ENCODE peak calls at places on chromosomes 11 and 22, in five cellular contexts. One of them, this sample, is unnamed.
A peak's percentile ranks its signal among the peaks of the same experiment; 100 is the strongest.

GRCh38 chr11:12150831-12151382 is 40.5 kb downstream of the MICAL2 start:
- DNase-seq in psoas muscle: no peak
- DNase-seq in body of pancreas: no peak
- DNase-seq in OCI-LY7: no peak
- DNase-seq in foreskin fibroblast: peak; percentile 87
- DNase-seq in this sample: no peak

GRCh38 chr11:59207988-59208432 is 4.7 kb downstream of the MPEG1 start:
- DNase-seq in psoas muscle: no peak
- DNase-seq in body of pancreas: peak; percentile 60
- DNase-seq in OCI-LY7: peak; percentile 68
- DNase-seq in foreskin fibroblast: peak; percentile 74
- DNase-seq in this sample: peak; percentile 55

GRCh38 chr11:20762112-20762511 is 92.7 kb downstream of the NELL1 start:
- DNase-seq in psoas muscle: no peak
- DNase-seq in body of pancreas: no peak
- DNase-seq in OCI-LY7: no peak
- DNase-seq in foreskin fibroblast: no peak
- DNase-seq in this sample: no peak

GRCh38 chr11:3093281-3094191 is 36.3 kb upstream of the CARS1 start:
- DNase-seq in psoas muscle: peak; percentile 59
- DNase-seq in body of pancreas: no peak
- DNase-seq in OCI-LY7: no peak
- DNase-seq in foreskin fibroblast: no peak
- DNase-seq in this sample: no peak

GRCh38 chr22:27459955-27460354 is 341.6 kb downstream of the MN1 start:
- DNase-seq in psoas muscle: no peak
- DNase-seq in body of pancreas: no peak
- DNase-seq in OCI-LY7: no peak
- DNase-seq in foreskin fibroblast: no peak
- DNase-seq in this sample: no peak

GRCh38 chr11:35272391-35272821 is 133.4 kb downstream of the CD44 start:
- DNase-seq in psoas muscle: no peak
- DNase-seq in body of pancreas: no peak
- DNase-seq in OCI-LY7: no peak
- DNase-seq in foreskin fibroblast: no peak
- DNase-seq in this sample: no peak

GRCh38 chr22:43436536-43437267 is 24.9 kb downstream of the MPPED1 start:
- DNase-seq in psoas muscle: no peak
- DNase-seq in body of pancreas: no peak
- DNase-seq in OCI-LY7: no peak
- DNase-seq in foreskin fibroblast: no peak
- DNase-seq in this sample: no peak

GRCh38 chr22:26812731-26813130 is 155.3 kb downstream of the MIAT start:
- DNase-seq in psoas muscle: no peak
- DNase-seq in body of pancreas: no peak
- DNase-seq in OCI-LY7: no peak
- DNase-seq in foreskin fibroblast: no peak
- DNase-seq in this sample: no peak

GRCh38 chr11:62880803-62881578 is at the start of gene SLC3A2:
- DNase-seq in psoas muscle: peak; percentile 95
- DNase-seq in body of pancreas: peak; percentile 90
- DNase-seq in OCI-LY7: peak; percentile 89
- DNase-seq in foreskin fibroblast: peak; percentile 97
- DNase-seq in this sample: peak; percentile 56

GRCh38 chr22:21989049-21989448 is 6.5 kb upstream of the TOP3B start:
- DNase-seq in psoas muscle: no peak
- DNase-seq in body of pancreas: no peak
- DNase-seq in OCI-LY7: no peak
- DNase-seq in foreskin fibroblast: no peak
- DNase-seq in this sample: no peak

GRCh38 chr11:108224908-108225786 is 2.3 kb downstream of the ATM start:
- DNase-seq in psoas muscle: no peak
- DNase-seq in body of pancreas: no peak
- DNase-seq in OCI-LY7: peak; percentile 81
- DNase-seq in foreskin fibroblast: peak; percentile 16
- DNase-seq in this sample: no peak

GRCh38 chr11:94128171-94128745 is 383 bp upstream of the PANX1 start:
- DNase-seq in psoas muscle: no peak
- DNase-seq in body of pancreas: peak; percentile 42
- DNase-seq in OCI-LY7: peak; percentile 58
- DNase-seq in foreskin fibroblast: no peak
- DNase-seq in this sample: no peak

DNA sequence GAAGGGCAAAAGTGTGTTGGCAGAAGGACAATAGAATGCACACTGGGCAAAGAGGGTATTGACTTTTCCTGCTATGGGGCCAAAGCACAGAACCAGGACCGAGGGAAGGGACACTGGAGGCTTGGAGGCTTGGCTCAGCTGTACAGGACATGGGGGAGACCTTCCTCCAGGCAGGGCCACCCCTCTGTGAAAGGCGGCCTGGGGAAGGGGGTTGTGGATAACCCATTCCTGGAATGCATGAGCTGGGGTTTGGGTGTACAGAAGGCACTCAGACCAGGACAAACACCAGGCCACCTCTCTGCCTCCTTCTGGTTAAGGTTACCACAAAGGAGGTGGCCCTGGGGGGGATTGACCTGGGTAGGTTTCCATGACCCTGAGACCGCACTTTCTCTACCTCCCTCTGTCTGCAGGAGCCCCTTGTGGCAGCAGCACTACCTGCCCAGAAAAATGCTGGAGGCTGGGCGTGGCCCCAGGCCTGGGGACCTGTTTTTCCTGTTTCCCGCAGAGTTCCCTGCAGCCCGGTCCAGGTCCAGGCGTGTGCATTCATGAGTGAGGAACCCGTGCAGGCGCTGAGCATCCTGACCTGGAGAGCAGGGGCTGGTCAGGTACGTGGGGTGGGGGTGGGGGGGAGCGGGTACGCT is 9.6 kb downstream of the P2RY2 start:
- DNase-seq in psoas muscle: peak; percentile 32
- DNase-seq in body of pancreas: peak; percentile 84
- DNase-seq in OCI-LY7: no peak
- DNase-seq in foreskin fibroblast: no peak
- DNase-seq in this sample: no peak
- TF ChIP-seq CTCF in psoas muscle: no peak
- TF ChIP-seq CTCF in body of pancreas: peak; percentile 18
- TF ChIP-seq CTCF in OCI-LY7: no peak
- TF ChIP-seq CTCF in foreskin fibroblast: no peak
- TF ChIP-seq CTCF in this sample: peak; percentile 1

DNA sequence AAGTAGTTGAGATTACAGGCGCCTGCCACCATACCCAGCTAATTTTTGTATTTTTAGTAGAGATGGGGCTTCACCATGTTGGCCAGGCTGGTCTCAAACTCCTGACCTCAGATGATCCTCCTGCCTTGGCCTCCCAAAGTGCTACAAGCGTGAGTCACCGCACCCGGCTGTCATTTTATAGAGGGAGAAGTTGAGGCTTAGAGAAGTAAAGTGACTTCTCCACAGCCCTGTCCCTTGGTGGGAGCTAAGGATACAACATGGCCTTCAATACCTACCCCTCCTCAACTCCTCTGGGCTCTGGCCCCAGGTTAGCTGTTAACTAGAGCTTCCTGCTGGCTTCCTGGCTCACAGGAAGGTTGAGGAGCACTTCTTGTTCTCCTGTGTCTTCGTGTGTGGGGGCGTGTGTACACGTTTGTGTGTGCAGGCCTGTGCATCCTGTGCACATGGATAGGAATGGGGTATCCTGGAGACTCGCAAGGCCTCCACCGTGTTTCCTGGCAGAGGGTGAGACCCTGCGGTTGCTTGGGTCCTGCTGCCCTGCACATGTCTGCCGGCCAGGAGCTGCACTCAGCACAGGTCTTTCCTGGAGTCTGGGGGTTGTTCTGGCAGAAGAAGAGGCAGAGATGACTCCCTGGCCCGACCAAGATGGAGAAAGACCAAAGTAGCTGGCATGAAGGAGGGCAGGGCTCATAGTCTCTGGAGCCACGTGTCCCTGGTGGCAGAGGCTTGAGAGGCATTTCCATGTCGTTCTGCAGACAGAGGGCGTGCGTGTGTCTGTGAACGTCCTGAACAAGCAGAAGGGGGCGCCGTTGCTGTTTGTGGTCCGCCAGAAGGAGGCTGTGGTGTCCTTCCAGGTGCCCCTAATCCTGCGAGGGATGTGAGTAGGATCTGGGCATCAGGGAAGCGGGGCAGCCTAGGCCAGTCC is 2.4 kb downstream of the SIDT2 start:
- DNase-seq in psoas muscle: peak; percentile 86
- DNase-seq in body of pancreas: peak; percentile 89
- DNase-seq in OCI-LY7: peak; percentile 89
- DNase-seq in foreskin fibroblast: peak; percentile 78
- DNase-seq in this sample: no peak
- TF ChIP-seq CTCF in psoas muscle: peak; percentile 63
- TF ChIP-seq CTCF in body of pancreas: peak; percentile 63
- TF ChIP-seq CTCF in OCI-LY7: peak; percentile 79
- TF ChIP-seq CTCF in foreskin fibroblast: peak; percentile 55
- TF ChIP-seq CTCF in this sample: peak; percentile 83

DNA sequence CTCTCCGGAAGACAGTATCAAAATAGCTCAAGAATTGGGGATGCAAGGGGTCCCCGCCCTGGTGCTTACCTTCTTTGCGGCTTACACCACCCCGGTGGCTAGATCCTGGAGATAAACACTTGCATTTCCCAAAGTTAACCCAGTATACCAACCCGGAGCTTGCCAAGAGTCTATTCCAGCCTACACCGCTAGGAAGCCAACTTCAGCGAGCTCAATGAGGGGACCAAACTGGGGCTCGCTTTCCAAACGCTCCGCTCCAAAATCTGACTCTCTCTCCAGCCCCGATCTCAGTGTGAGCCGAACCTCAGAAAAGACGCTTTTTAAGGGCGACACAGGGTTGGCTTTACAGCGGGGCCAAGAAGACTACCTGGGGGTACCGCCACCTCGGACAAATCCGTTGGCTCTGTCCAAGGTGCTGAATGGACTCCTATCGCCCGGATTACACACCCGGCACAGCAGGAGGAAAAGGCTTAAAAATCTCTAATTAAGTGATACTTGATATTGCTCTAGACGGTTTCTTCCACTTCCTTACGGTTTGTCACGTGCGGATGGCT is 20.1 kb upstream of the BDNF start:
- DNase-seq in psoas muscle: no peak
- DNase-seq in body of pancreas: peak; percentile 46
- DNase-seq in OCI-LY7: no peak
- DNase-seq in foreskin fibroblast: peak; percentile 71
- DNase-seq in this sample: no peak
- TF ChIP-seq CTCF in psoas muscle: no peak
- TF ChIP-seq CTCF in body of pancreas: no peak
- TF ChIP-seq CTCF in OCI-LY7: no peak
- TF ChIP-seq CTCF in foreskin fibroblast: peak; percentile 28
- TF ChIP-seq CTCF in this sample: peak; percentile 28

GRCh38 chr11:120180571-120181445 is 30.0 kb upstream of the OAF start:
- DNase-seq in psoas muscle: peak; percentile 39
- DNase-seq in body of pancreas: no peak
- DNase-seq in OCI-LY7: no peak
- DNase-seq in foreskin fibroblast: peak; percentile 37
- DNase-seq in this sample: peak; percentile 60
- TF ChIP-seq CTCF in psoas muscle: no peak
- TF ChIP-seq CTCF in body of pancreas: no peak
- TF ChIP-seq CTCF in OCI-LY7: peak; percentile 14
- TF ChIP-seq CTCF in foreskin fibroblast: peak; percentile 22
- TF ChIP-seq CTCF in this sample: peak; percentile 42

GRCh38 chr11:45855308-45855707 is 8.0 kb downstream of the CRY2 start:
- DNase-seq in psoas muscle: no peak
- DNase-seq in body of pancreas: no peak
- DNase-seq in OCI-LY7: no peak
- DNase-seq in foreskin fibroblast: peak; percentile 21
- DNase-seq in this sample: no peak

GRCh38 chr11:45853616-45854219 is 6.4 kb downstream of the CRY2 start:
- DNase-seq in psoas muscle: peak; percentile 65
- DNase-seq in body of pancreas: no peak
- DNase-seq in OCI-LY7: no peak
- DNase-seq in foreskin fibroblast: no peak
- DNase-seq in this sample: no peak

GRCh38 chr11:45850446-45850845 is 3.2 kb downstream of the CRY2 start:
- DNase-seq in psoas muscle: no peak
- DNase-seq in body of pancreas: no peak
- DNase-seq in OCI-LY7: no peak
- DNase-seq in foreskin fibroblast: peak; percentile 65
- DNase-seq in this sample: no peak

GRCh38 chr11:45852018-45852711 is 4.9 kb downstream of the CRY2 start:
- DNase-seq in psoas muscle: no peak
- DNase-seq in body of pancreas: no peak
- DNase-seq in OCI-LY7: no peak
- DNase-seq in foreskin fibroblast: no peak
- DNase-seq in this sample: no peak

GRCh38 chr11:45852712-45853101 is 5.4 kb downstream of the CRY2 start:
- DNase-seq in psoas muscle: peak; percentile 69
- DNase-seq in body of pancreas: no peak
- DNase-seq in OCI-LY7: peak; percentile 39
- DNase-seq in foreskin fibroblast: no peak
- DNase-seq in this sample: no peak
- TF ChIP-seq CTCF in psoas muscle: no peak
- TF ChIP-seq CTCF in body of pancreas: no peak
- TF ChIP-seq CTCF in OCI-LY7: peak; percentile 40
- TF ChIP-seq CTCF in foreskin fibroblast: peak; percentile 3
- TF ChIP-seq CTCF in this sample: no peak

DNA sequence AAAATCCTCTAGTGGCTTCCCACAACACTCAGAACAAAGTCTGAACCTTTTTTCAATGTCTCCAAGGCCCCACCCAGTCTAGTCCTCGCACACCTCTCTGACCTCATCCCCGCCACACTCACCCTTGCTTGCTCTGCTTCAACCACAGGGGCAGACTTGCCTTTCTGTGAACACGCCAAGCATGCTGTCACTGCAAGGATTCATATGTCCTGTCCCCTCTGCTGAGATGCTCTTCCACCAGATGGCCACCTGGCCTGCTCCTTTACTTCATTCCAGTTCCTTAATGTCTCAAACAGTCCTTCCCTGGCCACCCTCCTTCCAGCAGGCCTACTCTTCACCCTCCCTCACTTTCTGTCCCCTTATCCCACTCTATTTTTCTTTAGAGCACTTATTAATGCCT is 60.6 kb upstream of the ARHGAP20 start:
- DNase-seq in psoas muscle: no peak
- DNase-seq in body of pancreas: no peak
- DNase-seq in OCI-LY7: no peak
- DNase-seq in foreskin fibroblast: no peak
- DNase-seq in this sample: no peak
- TF ChIP-seq CTCF in psoas muscle: no peak
- TF ChIP-seq CTCF in body of pancreas: no peak
- TF ChIP-seq CTCF in OCI-LY7: no peak
- TF ChIP-seq CTCF in foreskin fibroblast: no peak
- TF ChIP-seq CTCF in this sample: no peak

This sample was measured in kidney epithelial cell.